ENCODE peak calls at places on chromosome 5, in four cellular contexts. K, H, D and C are unnamed samples.
A peak's percentile ranks its signal among the peaks of the same experiment; 100 is the strongest.

GRCh38 chr5:59348189-59348588 is 545.3 kb downstream of the PDE4D start:
- DNase-seq in K (no peak), H (no peak), D (peak; percentile 30), C (no peak)

GRCh38 chr5:82022499-82022898 is 50.7 kb downstream of the ATG10 start:
- DNase-seq in K (no peak), H (no peak), D (no peak), C (no peak)

GRCh38 chr5:16791036-16791705 is 144.9 kb downstream of the MYO10 start:
- DNase-seq in K (peak; percentile 37), H (peak; percentile 55), D (peak; percentile 70), C (peak; percentile 97)

GRCh38 chr5:140141241-140141640 is 15.5 kb downstream of the IGIP start:
- DNase-seq in K (no peak), H (no peak), D (no peak), C (no peak)

GRCh38 chr5:172110921-172111873 is 76.8 kb downstream of the STK10 start:
- DNase-seq in K (no peak), H (peak; percentile 38), D (peak; percentile 28), C (no peak)

GRCh38 chr5:136330353-136330913 is 34.9 kb downstream of the TRPC7 start:
- DNase-seq in K (no peak), H (no peak), D (no peak), C (no peak)

GRCh38 chr5:17445185-17445584 is 52.8 kb upstream of the TAF11L2 start:
- DNase-seq in K (no peak), H (no peak), D (no peak), C (no peak)

GRCh38 chr5:59698774-59699173 is 194.8 kb downstream of the PDE4D start:
- DNase-seq in K (no peak), H (no peak), D (no peak), C (no peak)

GRCh38 chr5:6733411-6734242 is 20.4 kb downstream of the TENT4A start:
- DNase-seq in K (no peak), H (no peak), D (no peak), C (no peak)

GRCh38 chr5:73280821-73281746 is 108.1 kb downstream of the TMEM174 start:
- DNase-seq in K (peak; percentile 18), H (no peak), D (no peak), C (peak; percentile 71)

GRCh38 chr5:83665631-83666030 is 55.0 kb downstream of the HAPLN1 start:
- DNase-seq in K (no peak), H (no peak), D (no peak), C (no peak)

GRCh38 chr5:37121027-37121426 is 128.1 kb downstream of the CPLANE1 start:
- DNase-seq in K (no peak), H (no peak), D (no peak), C (no peak)

GRCh38 chr5:126509339-126509738 is 85.7 kb downstream of the ALDH7A1 start:
- DNase-seq in K (no peak), H (no peak), D (no peak), C (no peak)

GRCh38 chr5:29885595-29885994 is 1307.9 kb upstream of the CDH6 start:
- DNase-seq in K (no peak), H (no peak), D (no peak), C (no peak)

GRCh38 chr5:72294473-72294872 is 25.6 kb downstream of the MRPS27 start:
- DNase-seq in K (no peak), H (no peak), D (no peak), C (no peak)

GRCh38 chr5:665956-666711 is 27.0 kb downstream of the TPPP start:
- DNase-seq in K (no peak), H (no peak), D (no peak), C (no peak)

GRCh38 chr5:107878676-107879075 is 207.9 kb upstream of the EFNA5 start:
- DNase-seq in K (no peak), H (no peak), D (no peak), C (no peak)

GRCh38 chr5:76358-77169 is 15.4 kb upstream of the PLEKHG4B start:
- DNase-seq in K (no peak), H (no peak), D (no peak), C (no peak)

GRCh38 chr5:172491481-172491880 is 37.2 kb upstream of the SH3PXD2B start:
- DNase-seq in K (no peak), H (no peak), D (no peak), C (no peak)

GRCh38 chr5:171595801-171596231 is 176.4 kb downstream of the FGF18 start:
- DNase-seq in K (no peak), H (no peak), D (no peak), C (no peak)

GRCh38 chr5:58582411-58583393 is at the start of gene RAB3C:
- DNase-seq in K (peak; percentile 44), H (peak; percentile 7), D (peak; percentile 98), C (peak; percentile 35)

GRCh38 chr5:72486371-72486770 is 20.8 kb downstream of the ZNF366 start:
- DNase-seq in K (no peak), H (no peak), D (no peak), C (no peak)

GRCh38 chr5:180860273-180860886 is 696 bp downstream of the ZFP62 start:
- DNase-seq in K (peak; percentile 50), H (peak; percentile 73), D (peak; percentile 84), C (no peak)

GRCh38 chr5:14054111-14054854 is 88.9 kb upstream of the TRIO start:
- DNase-seq in K (no peak), H (no peak), D (no peak), C (no peak)

GRCh38 chr5:173003360-173003759 is 19.8 kb downstream of the ATP6V0E1 start:
- DNase-seq in K (no peak), H (no peak), D (no peak), C (no peak)

GRCh38 chr5:35816881-35817521 is 39.7 kb upstream of the IL7R start:
- DNase-seq in K (no peak), H (no peak), D (no peak), C (no peak)
- TF ChIP-seq POLR2AphosphoS5 in K (no peak), H (no peak), D (no peak), C (no peak)

GRCh38 chr5:154485092-154485491 is 7.1 kb upstream of the HAND1 start:
- DNase-seq in K (no peak), H (no peak), D (peak; percentile 58), C (no peak)

GRCh38 chr5:154482528-154483449 is 4.8 kb upstream of the HAND1 start:
- DNase-seq in K (no peak), H (no peak), D (peak; percentile 47), C (no peak)

GRCh38 chr5:154481584-154482381 is 3.8 kb upstream of the HAND1 start:
- DNase-seq in K (no peak), H (no peak), D (peak; percentile 41), C (no peak)

GRCh38 chr5:154484393-154484944 is 6.4 kb upstream of the HAND1 start:
- DNase-seq in K (no peak), H (no peak), D (peak; percentile 22), C (no peak)

DNA sequence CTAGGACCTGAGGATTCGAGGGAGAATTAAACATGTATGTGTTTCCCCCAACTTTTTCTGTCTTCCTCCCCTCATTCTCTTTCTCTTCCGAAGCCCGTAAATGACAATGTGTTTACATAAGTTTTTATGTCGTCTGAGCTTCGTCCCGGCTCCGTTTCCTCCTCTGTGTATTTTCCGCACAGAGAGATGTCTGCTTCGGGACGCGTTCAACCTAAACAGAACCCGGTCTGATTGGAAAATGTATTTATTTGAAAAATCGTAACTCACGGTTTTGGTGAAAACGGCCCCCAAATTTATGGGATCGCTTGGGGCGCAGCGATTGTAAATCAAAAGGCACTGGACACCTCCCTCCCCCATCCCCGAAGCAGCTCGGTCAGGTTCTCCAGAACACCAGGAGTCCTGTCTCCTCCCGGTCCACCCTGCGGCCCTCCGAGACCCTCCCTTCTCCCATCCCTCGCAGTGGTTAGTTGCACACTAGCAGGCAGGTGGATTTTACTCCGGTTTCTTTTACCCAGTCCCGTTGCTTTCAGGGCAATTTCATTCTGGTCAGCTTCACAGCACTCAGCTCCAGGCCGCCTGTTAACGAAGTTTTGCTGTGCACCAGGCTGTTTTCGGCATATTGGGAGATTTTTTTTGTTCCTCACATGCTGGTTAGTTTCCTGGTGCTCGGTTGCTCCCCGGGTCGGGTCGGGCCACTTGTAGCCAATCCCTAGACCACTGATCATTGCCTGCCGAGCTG is 5.8 kb upstream of the HAND1 start:
- DNase-seq in K (no peak), H (no peak), D (peak; percentile 58), C (no peak)
- TF ChIP-seq EZH2 in K (no peak), H (no peak), D (peak; percentile 86), C (no peak)

DNA sequence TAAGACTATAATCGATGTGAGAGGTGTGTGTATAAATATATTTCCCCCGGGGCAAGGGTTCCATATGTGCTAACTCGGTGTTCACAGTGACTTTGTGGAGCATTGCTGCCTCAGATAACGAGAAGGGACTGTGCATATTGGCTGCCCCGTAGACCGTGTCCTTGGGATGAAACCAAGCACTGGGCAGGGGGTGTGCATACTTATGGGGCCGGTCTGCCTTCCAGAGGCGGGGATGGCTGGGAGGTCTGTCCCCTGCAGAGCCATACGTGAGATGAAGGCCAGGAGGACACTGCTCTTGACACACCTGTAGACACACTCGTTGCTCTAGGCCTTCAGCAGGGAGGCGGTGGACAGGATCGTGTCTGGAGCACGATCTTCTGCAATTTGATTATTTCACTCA is 56.0 kb upstream of the ZNF354A start:
- DNase-seq in K (no peak), H (no peak), D (no peak), C (no peak)
- H3K27ac ChIP-seq in K (no peak overlapping the region), H (no peak overlapping the region), D (no peak overlapping the region), C (no peak overlapping the region)

DNA sequence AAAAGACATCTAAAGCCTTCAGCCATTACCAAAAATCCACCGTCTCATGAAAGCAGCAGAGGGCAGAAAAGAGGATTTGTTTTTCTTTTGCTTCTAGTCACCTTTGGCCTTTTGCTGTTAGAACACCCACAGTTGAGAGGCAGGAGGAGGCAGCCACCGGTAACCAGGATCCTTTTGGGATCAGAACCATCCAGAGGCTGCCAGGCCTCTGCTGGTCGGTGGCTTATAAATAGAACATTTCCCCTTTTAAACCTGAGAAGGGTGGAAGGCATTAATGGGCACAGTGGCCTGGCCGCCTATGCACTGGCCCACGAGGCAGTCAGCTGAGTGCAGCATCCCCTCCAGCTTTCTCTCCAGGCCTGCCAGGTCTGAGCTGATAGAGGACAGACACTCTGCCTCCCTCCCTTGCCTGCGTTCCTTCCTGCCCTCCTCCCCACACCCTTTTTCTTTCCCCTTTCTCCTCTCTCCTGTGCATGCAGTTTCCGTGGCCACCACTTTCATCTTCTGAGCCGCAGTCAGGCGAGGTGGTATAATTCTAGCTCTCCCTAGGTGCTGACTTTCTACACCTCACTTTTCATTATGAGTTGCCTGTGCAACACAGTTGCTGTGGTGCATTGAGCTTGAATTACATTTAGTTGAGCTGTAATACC is 253.4 kb downstream of the ARHGAP26 start:
- DNase-seq in K (no peak), H (no peak), D (peak; percentile 10), C (no peak)
- TF ChIP-seq POLR2AphosphoS5 in K (no peak), H (no peak), D (no peak), C (no peak)

DNA sequence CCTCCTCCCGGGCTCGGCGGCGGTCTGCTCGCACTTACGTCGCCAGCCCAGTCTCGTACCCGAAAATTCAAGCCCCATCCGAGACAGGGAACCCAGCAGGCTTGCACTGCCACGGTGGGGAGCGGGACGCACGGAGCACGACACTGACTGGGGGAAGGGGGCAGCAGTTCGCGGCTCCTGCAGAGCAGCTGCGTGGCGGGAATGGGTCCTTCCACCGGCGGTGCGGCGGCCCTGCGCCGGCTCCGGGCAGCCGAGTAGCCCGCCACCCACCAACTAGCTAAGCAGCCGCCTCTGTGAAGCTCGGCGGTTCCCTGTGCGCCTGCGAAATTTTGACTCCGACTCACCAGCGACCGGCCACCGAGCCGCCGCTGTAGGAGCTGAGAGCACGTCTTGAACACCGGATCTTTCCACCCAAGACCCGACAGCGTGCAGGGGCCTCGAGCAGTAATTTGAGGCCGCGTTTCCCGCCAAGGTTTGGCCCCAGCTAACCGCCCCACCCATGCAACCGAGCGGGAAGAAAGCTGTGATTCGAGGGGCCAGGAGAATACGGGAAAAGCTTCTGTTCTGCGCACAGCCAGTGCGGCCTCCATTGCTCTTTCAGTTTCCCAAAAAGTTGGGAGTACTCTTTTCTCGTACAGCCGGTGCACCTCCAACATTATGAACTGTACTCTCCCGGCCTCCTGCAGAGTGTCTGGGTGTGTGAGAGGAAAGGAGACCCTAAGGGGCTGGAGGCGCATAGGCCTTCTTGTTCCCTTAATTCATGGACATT is 3.7 kb downstream of the MCIDAS start:
- DNase-seq in K (no peak), H (no peak), D (peak; percentile 68), C (no peak)
- TF ChIP-seq EZH2 in K (no peak), H (no peak), D (peak; percentile 99), C (no peak)